ENCODE peak calls at places on chromosomes 4 and X, in eight cellular contexts. V is activated T-helper 1 cell treated with Interleukin-2 at 50 U/mL for 16 hours; Q is fibroblast of mammary gland; M is H4; F is GM10248; R is AG08395; K is activated effector memory CD4-positive, alpha-beta T cell treated with Interleukin-2 at 50 U/mL for 16 hours; J is naive thymus-derived CD4-positive, alpha-beta T cell. P is an unnamed sample.

GRCh38 chrX:8323356-8323755 is 141.3 kb upstream of the VCX3B start:
- DNase-seq in Q (no peak), M (no peak), V (no peak), R (no peak), K (no peak), J (no peak), F (no peak), P (no peak)

GRCh38 chrX:72026341-72027023 is 105.2 kb downstream of the RTL5 start:
- DNase-seq in Q (peak; percentile 40), R (no peak), F (no peak), J (no peak), K (no peak), V (no peak), M (no peak), P (no peak)

GRCh38 chr4:154927126-154927525 is 146.1 kb downstream of the RBM46 start:
- DNase-seq in F (no peak), K (no peak), V (no peak), Q (no peak), M (no peak), R (no peak), J (no peak), P (no peak)

GRCh38 chr4:157045507-157046127 is 30.3 kb upstream of the GLRB start:
- DNase-seq in R (peak; percentile 76), K (no peak), F (peak; percentile 34), Q (peak; percentile 81), M (peak; percentile 78), J (no peak), V (no peak), P (peak; percentile 76)

GRCh38 chr4:56979674-56980073 is 978 bp downstream of the POLR2B start:
- DNase-seq in M (no peak), Q (peak; percentile 52), R (no peak), V (no peak), K (peak; percentile 18), F (no peak), J (peak; percentile 51), P (peak; percentile 39)

GRCh38 chr4:76803522-76803921 is 94.4 kb downstream of the SOWAHB start:
- DNase-seq in J (no peak), R (peak; percentile 82), M (peak; percentile 97), V (no peak), K (no peak), Q (peak; percentile 84), F (no peak), P (peak; percentile 57)

GRCh38 chr4:1693131-1693896 is 9.2 kb upstream of the FAM53A start:
- DNase-seq in V (peak; percentile 63), J (peak; percentile 71), F (peak; percentile 77), Q (peak; percentile 72), M (peak; percentile 72), K (peak; percentile 63), R (peak; percentile 79), P (peak; percentile 71)

GRCh38 chrX:106404512-106404911 is 207.3 kb upstream of the RADX start:
- DNase-seq in K (no peak), R (no peak), M (no peak), V (no peak), Q (no peak), J (no peak), F (no peak), P (peak; percentile 0)

GRCh38 chr4:173547889-173548288 is 17.9 kb upstream of the HAND2 start:
- DNase-seq in M (no peak), K (no peak), V (no peak), R (no peak), F (no peak), Q (peak; percentile 9), J (no peak), P (no peak)

GRCh38 chr4:105059337-105059736 is 87.3 kb upstream of the TET2 start:
- DNase-seq in J (no peak), K (no peak), V (no peak), R (no peak), Q (peak; percentile 11), M (no peak), F (peak; percentile 34), P (no peak)

GRCh38 chrX:29044802-29045201 is 457.6 kb downstream of the IL1RAPL1 start:
- DNase-seq in K (no peak), V (no peak), F (no peak), M (no peak), J (no peak), R (no peak), Q (peak; percentile 1), P (no peak)

GRCh38 chr4:8537041-8537461 is 43.1 kb upstream of the GPR78 start:
- DNase-seq in K (no peak), Q (peak; percentile 96), F (no peak), J (no peak), M (peak; percentile 90), R (peak; percentile 89), V (no peak), P (peak; percentile 82)

GRCh38 chr4:56468097-56468422 is 643 bp downstream of the SRP72 start:
- DNase-seq in K (no peak), M (peak; percentile 31), R (no peak), V (no peak), J (no peak), F (peak; percentile 38), Q (peak; percentile 31), P (peak; percentile 53)

GRCh38 chrX:143336261-143336660 is 181.0 kb downstream of the SPANXN3 start:
- DNase-seq in J (no peak), M (no peak), K (no peak), Q (no peak), F (no peak), V (no peak), R (no peak), P (no peak)

GRCh38 chr4:174377613-174378012 is 93.9 kb downstream of the CEP44 start:
- DNase-seq in K (no peak), J (no peak), M (no peak), V (no peak), R (no peak), F (no peak), Q (peak; percentile 43), P (no peak)

GRCh38 chrX:129462707-129463106 is 60.6 kb downstream of the SMARCA1 start:
- DNase-seq in R (no peak), Q (no peak), F (no peak), M (no peak), V (no peak), K (no peak), J (no peak), P (no peak)

P was measured in ACHN.